ENCODE peak calls at places on chromosome 20, in ten cellular contexts. One of them, this sample, is unnamed.

GRCh38 chr20:35773154-35773751 is 1.4 kb downstream of the PHF20 start:
- DNase-seq in T-helper 17 cell: peak; percentile 23
- DNase-seq in cardiac fibroblast: peak; percentile 54
- DNase-seq in heart right ventricle: peak; percentile 29
- DNase-seq in glomerular endothelial cell: no peak
- DNase-seq in small intestine: peak; percentile 24
- DNase-seq in activated naive CD4-positive, alpha-beta T cell treated with anti-CD3 and anti-CD28 coated beads for 36 hours: peak; percentile 58
- DNase-seq in activated gamma-delta T cell treated with Interleukin-2 at 50 U/mL for 16 hours: peak; percentile 19
- DNase-seq in hepatocyte: peak; percentile 48
- DNase-seq in HTR-8/SVneo: no peak
- DNase-seq in this sample: no peak

GRCh38 chr20:46060301-46060881 is 29.4 kb downstream of the NCOA5 start:
- DNase-seq in heart right ventricle: no peak
- DNase-seq in cardiac fibroblast: peak; percentile 16
- DNase-seq in hepatocyte: no peak
- DNase-seq in T-helper 17 cell: no peak
- DNase-seq in glomerular endothelial cell: peak; percentile 34
- DNase-seq in HTR-8/SVneo: no peak
- DNase-seq in small intestine: no peak
- DNase-seq in activated naive CD4-positive, alpha-beta T cell treated with anti-CD3 and anti-CD28 coated beads for 36 hours: no peak
- DNase-seq in activated gamma-delta T cell treated with Interleukin-2 at 50 U/mL for 16 hours: no peak
- DNase-seq in this sample: no peak

GRCh38 chr20:62222266-62222850 is 2.3 kb upstream of the HRH3 start:
- DNase-seq in hepatocyte: no peak
- DNase-seq in activated gamma-delta T cell treated with Interleukin-2 at 50 U/mL for 16 hours: no peak
- DNase-seq in T-helper 17 cell: no peak
- DNase-seq in activated naive CD4-positive, alpha-beta T cell treated with anti-CD3 and anti-CD28 coated beads for 36 hours: no peak
- DNase-seq in cardiac fibroblast: no peak
- DNase-seq in heart right ventricle: no peak
- DNase-seq in glomerular endothelial cell: no peak
- DNase-seq in small intestine: no peak
- DNase-seq in HTR-8/SVneo: no peak
- DNase-seq in this sample: no peak

GRCh38 chr20:63759377-63759901 is 19.9 kb downstream of the SLC2A4RG start:
- DNase-seq in HTR-8/SVneo: no peak
- DNase-seq in activated naive CD4-positive, alpha-beta T cell treated with anti-CD3 and anti-CD28 coated beads for 36 hours: no peak
- DNase-seq in small intestine: no peak
- DNase-seq in hepatocyte: no peak
- DNase-seq in glomerular endothelial cell: no peak
- DNase-seq in activated gamma-delta T cell treated with Interleukin-2 at 50 U/mL for 16 hours: no peak
- DNase-seq in cardiac fibroblast: peak; percentile 37
- DNase-seq in T-helper 17 cell: no peak
- DNase-seq in heart right ventricle: no peak
- DNase-seq in this sample: no peak

GRCh38 chr20:33163856-33164762 is 3.9 kb upstream of the BPIFA2 start:
- DNase-seq in activated naive CD4-positive, alpha-beta T cell treated with anti-CD3 and anti-CD28 coated beads for 36 hours: no peak
- DNase-seq in HTR-8/SVneo: no peak
- DNase-seq in glomerular endothelial cell: no peak
- DNase-seq in small intestine: no peak
- DNase-seq in hepatocyte: no peak
- DNase-seq in T-helper 17 cell: no peak
- DNase-seq in cardiac fibroblast: no peak
- DNase-seq in heart right ventricle: no peak
- DNase-seq in activated gamma-delta T cell treated with Interleukin-2 at 50 U/mL for 16 hours: no peak
- DNase-seq in this sample: no peak

GRCh38 chr20:62066339-62066982 is 780 bp upstream of the TAF4 start:
- DNase-seq in small intestine: peak; percentile 69
- DNase-seq in hepatocyte: peak; percentile 76
- DNase-seq in activated naive CD4-positive, alpha-beta T cell treated with anti-CD3 and anti-CD28 coated beads for 36 hours: peak; percentile 65
- DNase-seq in cardiac fibroblast: peak; percentile 40
- DNase-seq in T-helper 17 cell: peak; percentile 24
- DNase-seq in activated gamma-delta T cell treated with Interleukin-2 at 50 U/mL for 16 hours: peak; percentile 34
- DNase-seq in HTR-8/SVneo: peak; percentile 81
- DNase-seq in heart right ventricle: peak; percentile 34
- DNase-seq in glomerular endothelial cell: peak; percentile 16
- DNase-seq in this sample: no peak

GRCh38 chr20:19435820-19436219 is 223.4 kb downstream of the SLC24A3 start:
- DNase-seq in activated naive CD4-positive, alpha-beta T cell treated with anti-CD3 and anti-CD28 coated beads for 36 hours: no peak
- DNase-seq in glomerular endothelial cell: no peak
- DNase-seq in T-helper 17 cell: no peak
- DNase-seq in small intestine: no peak
- DNase-seq in hepatocyte: no peak
- DNase-seq in HTR-8/SVneo: no peak
- DNase-seq in activated gamma-delta T cell treated with Interleukin-2 at 50 U/mL for 16 hours: no peak
- DNase-seq in cardiac fibroblast: no peak
- DNase-seq in heart right ventricle: no peak
- DNase-seq in this sample: no peak

GRCh38 chr20:51578145-51578459 is 35.6 kb upstream of the NFATC2 start:
- DNase-seq in hepatocyte: no peak
- DNase-seq in small intestine: no peak
- DNase-seq in cardiac fibroblast: no peak
- DNase-seq in activated gamma-delta T cell treated with Interleukin-2 at 50 U/mL for 16 hours: no peak
- DNase-seq in activated naive CD4-positive, alpha-beta T cell treated with anti-CD3 and anti-CD28 coated beads for 36 hours: no peak
- DNase-seq in glomerular endothelial cell: no peak
- DNase-seq in HTR-8/SVneo: no peak
- DNase-seq in heart right ventricle: no peak
- DNase-seq in T-helper 17 cell: no peak
- DNase-seq in this sample: no peak

GRCh38 chr20:34632870-34633452 is 43.9 kb downstream of the PIGU start:
- DNase-seq in hepatocyte: no peak
- DNase-seq in HTR-8/SVneo: no peak
- DNase-seq in activated naive CD4-positive, alpha-beta T cell treated with anti-CD3 and anti-CD28 coated beads for 36 hours: no peak
- DNase-seq in cardiac fibroblast: no peak
- DNase-seq in small intestine: peak; percentile 82
- DNase-seq in heart right ventricle: no peak
- DNase-seq in T-helper 17 cell: no peak
- DNase-seq in activated gamma-delta T cell treated with Interleukin-2 at 50 U/mL for 16 hours: no peak
- DNase-seq in glomerular endothelial cell: no peak
- DNase-seq in this sample: no peak

GRCh38 chr20:49821850-49822249 is 9.2 kb downstream of the SLC9A8 start:
- DNase-seq in glomerular endothelial cell: no peak
- DNase-seq in activated gamma-delta T cell treated with Interleukin-2 at 50 U/mL for 16 hours: no peak
- DNase-seq in cardiac fibroblast: peak; percentile 74
- DNase-seq in small intestine: no peak
- DNase-seq in T-helper 17 cell: no peak
- DNase-seq in activated naive CD4-positive, alpha-beta T cell treated with anti-CD3 and anti-CD28 coated beads for 36 hours: no peak
- DNase-seq in heart right ventricle: peak; percentile 24
- DNase-seq in HTR-8/SVneo: peak; percentile 57
- DNase-seq in hepatocyte: no peak
- DNase-seq in this sample: no peak

GRCh38 chr20:32737371-32738223 is 5.7 kb downstream of the COMMD7 start:
- DNase-seq in small intestine: peak; percentile 34
- DNase-seq in activated naive CD4-positive, alpha-beta T cell treated with anti-CD3 and anti-CD28 coated beads for 36 hours: peak; percentile 62
- DNase-seq in HTR-8/SVneo: no peak
- DNase-seq in heart right ventricle: no peak
- DNase-seq in glomerular endothelial cell: peak; percentile 23
- DNase-seq in activated gamma-delta T cell treated with Interleukin-2 at 50 U/mL for 16 hours: peak; percentile 19
- DNase-seq in hepatocyte: no peak
- DNase-seq in cardiac fibroblast: peak; percentile 87
- DNase-seq in T-helper 17 cell: peak; percentile 14
- DNase-seq in this sample: peak; percentile 51

GRCh38 chr20:48463096-48463710 is 364.6 kb downstream of the PREX1 start:
- DNase-seq in heart right ventricle: no peak
- DNase-seq in small intestine: no peak
- DNase-seq in cardiac fibroblast: no peak
- DNase-seq in activated gamma-delta T cell treated with Interleukin-2 at 50 U/mL for 16 hours: no peak
- DNase-seq in T-helper 17 cell: no peak
- DNase-seq in glomerular endothelial cell: no peak
- DNase-seq in activated naive CD4-positive, alpha-beta T cell treated with anti-CD3 and anti-CD28 coated beads for 36 hours: no peak
- DNase-seq in HTR-8/SVneo: no peak
- DNase-seq in hepatocyte: no peak
- DNase-seq in this sample: no peak

GRCh38 chr20:54140927-54141566 is 32.7 kb downstream of the CYP24A1 start:
- DNase-seq in small intestine: no peak
- DNase-seq in HTR-8/SVneo: peak; percentile 76
- DNase-seq in activated naive CD4-positive, alpha-beta T cell treated with anti-CD3 and anti-CD28 coated beads for 36 hours: no peak
- DNase-seq in glomerular endothelial cell: no peak
- DNase-seq in heart right ventricle: no peak
- DNase-seq in hepatocyte: no peak
- DNase-seq in cardiac fibroblast: peak; percentile 92
- DNase-seq in T-helper 17 cell: no peak
- DNase-seq in activated gamma-delta T cell treated with Interleukin-2 at 50 U/mL for 16 hours: no peak
- DNase-seq in this sample: no peak

GRCh38 chr20:49989234-49990065 is 6.7 kb downstream of the SNAI1 start:
- DNase-seq in heart right ventricle: peak; percentile 77
- DNase-seq in T-helper 17 cell: no peak
- DNase-seq in HTR-8/SVneo: no peak
- DNase-seq in hepatocyte: peak; percentile 68
- DNase-seq in glomerular endothelial cell: no peak
- DNase-seq in activated naive CD4-positive, alpha-beta T cell treated with anti-CD3 and anti-CD28 coated beads for 36 hours: no peak
- DNase-seq in cardiac fibroblast: peak; percentile 95
- DNase-seq in activated gamma-delta T cell treated with Interleukin-2 at 50 U/mL for 16 hours: no peak
- DNase-seq in small intestine: no peak
- DNase-seq in this sample: peak; percentile 88

GRCh38 chr20:17835941-17836861 is 132.4 kb downstream of the SNX5 start:
- DNase-seq in glomerular endothelial cell: no peak
- DNase-seq in hepatocyte: peak; percentile 73
- DNase-seq in small intestine: no peak
- DNase-seq in activated gamma-delta T cell treated with Interleukin-2 at 50 U/mL for 16 hours: no peak
- DNase-seq in activated naive CD4-positive, alpha-beta T cell treated with anti-CD3 and anti-CD28 coated beads for 36 hours: no peak
- DNase-seq in T-helper 17 cell: no peak
- DNase-seq in cardiac fibroblast: peak; percentile 93
- DNase-seq in heart right ventricle: peak; percentile 87
- DNase-seq in HTR-8/SVneo: no peak
- DNase-seq in this sample: no peak

GRCh38 chr20:44253528-44253927 is 6.4 kb downstream of the GDAP1L1 start:
- DNase-seq in small intestine: peak; percentile 3
- DNase-seq in cardiac fibroblast: no peak
- DNase-seq in glomerular endothelial cell: no peak
- DNase-seq in T-helper 17 cell: no peak
- DNase-seq in activated naive CD4-positive, alpha-beta T cell treated with anti-CD3 and anti-CD28 coated beads for 36 hours: no peak
- DNase-seq in hepatocyte: peak; percentile 10
- DNase-seq in heart right ventricle: no peak
- DNase-seq in activated gamma-delta T cell treated with Interleukin-2 at 50 U/mL for 16 hours: no peak
- DNase-seq in HTR-8/SVneo: no peak
- DNase-seq in this sample: no peak

GRCh38 chr20:9440891-9441290 is 73.5 kb upstream of the LAMP5 start:
- DNase-seq in T-helper 17 cell: no peak
- DNase-seq in activated naive CD4-positive, alpha-beta T cell treated with anti-CD3 and anti-CD28 coated beads for 36 hours: no peak
- DNase-seq in cardiac fibroblast: no peak
- DNase-seq in small intestine: no peak
- DNase-seq in hepatocyte: no peak
- DNase-seq in heart right ventricle: no peak
- DNase-seq in HTR-8/SVneo: no peak
- DNase-seq in glomerular endothelial cell: no peak
- DNase-seq in activated gamma-delta T cell treated with Interleukin-2 at 50 U/mL for 16 hours: no peak
- DNase-seq in this sample: no peak

GRCh38 chr20:24102749-24103148 is 114.2 kb upstream of the GGTLC1 start:
- DNase-seq in HTR-8/SVneo: no peak
- DNase-seq in small intestine: no peak
- DNase-seq in hepatocyte: no peak
- DNase-seq in T-helper 17 cell: no peak
- DNase-seq in glomerular endothelial cell: peak; percentile 44
- DNase-seq in activated gamma-delta T cell treated with Interleukin-2 at 50 U/mL for 16 hours: no peak
- DNase-seq in cardiac fibroblast: peak; percentile 68
- DNase-seq in activated naive CD4-positive, alpha-beta T cell treated with anti-CD3 and anti-CD28 coated beads for 36 hours: no peak
- DNase-seq in heart right ventricle: no peak
- DNase-seq in this sample: peak; percentile 33

GRCh38 chr20:5122861-5123260 is 3.1 kb upstream of the PCNA start:
- DNase-seq in T-helper 17 cell: no peak
- DNase-seq in glomerular endothelial cell: no peak
- DNase-seq in hepatocyte: no peak
- DNase-seq in activated gamma-delta T cell treated with Interleukin-2 at 50 U/mL for 16 hours: no peak
- DNase-seq in HTR-8/SVneo: no peak
- DNase-seq in cardiac fibroblast: no peak
- DNase-seq in activated naive CD4-positive, alpha-beta T cell treated with anti-CD3 and anti-CD28 coated beads for 36 hours: no peak
- DNase-seq in heart right ventricle: no peak
- DNase-seq in small intestine: no peak
- DNase-seq in this sample: no peak

GRCh38 chr20:43669332-43669731 is 2.4 kb downstream of the MYBL2 start:
- DNase-seq in glomerular endothelial cell: no peak
- DNase-seq in small intestine: peak; percentile 61
- DNase-seq in hepatocyte: no peak
- DNase-seq in T-helper 17 cell: no peak
- DNase-seq in activated naive CD4-positive, alpha-beta T cell treated with anti-CD3 and anti-CD28 coated beads for 36 hours: no peak
- DNase-seq in heart right ventricle: no peak
- DNase-seq in activated gamma-delta T cell treated with Interleukin-2 at 50 U/mL for 16 hours: no peak
- DNase-seq in HTR-8/SVneo: peak; percentile 78
- DNase-seq in cardiac fibroblast: peak; percentile 48
- DNase-seq in this sample: no peak

GRCh38 chr20:41116282-41116960 is 20.9 kb upstream of the PLCG1 start:
- DNase-seq in HTR-8/SVneo: no peak
- DNase-seq in small intestine: no peak
- DNase-seq in glomerular endothelial cell: no peak
- DNase-seq in T-helper 17 cell: no peak
- DNase-seq in activated gamma-delta T cell treated with Interleukin-2 at 50 U/mL for 16 hours: no peak
- DNase-seq in cardiac fibroblast: no peak
- DNase-seq in heart right ventricle: no peak
- DNase-seq in activated naive CD4-positive, alpha-beta T cell treated with anti-CD3 and anti-CD28 coated beads for 36 hours: no peak
- DNase-seq in hepatocyte: no peak
- DNase-seq in this sample: no peak

GRCh38 chr20:58714340-58714922 is 21.8 kb downstream of the NPEPL1 start:
- DNase-seq in hepatocyte: peak; percentile 2
- DNase-seq in activated naive CD4-positive, alpha-beta T cell treated with anti-CD3 and anti-CD28 coated beads for 36 hours: no peak
- DNase-seq in T-helper 17 cell: no peak
- DNase-seq in cardiac fibroblast: no peak
- DNase-seq in small intestine: no peak
- DNase-seq in glomerular endothelial cell: no peak
- DNase-seq in activated gamma-delta T cell treated with Interleukin-2 at 50 U/mL for 16 hours: no peak
- DNase-seq in heart right ventricle: no peak
- DNase-seq in HTR-8/SVneo: no peak
- DNase-seq in this sample: no peak

GRCh38 chr20:38477747-38478146 is 5.1 kb downstream of the RALGAPB start:
- DNase-seq in cardiac fibroblast: no peak
- DNase-seq in heart right ventricle: no peak
- DNase-seq in small intestine: no peak
- DNase-seq in T-helper 17 cell: no peak
- DNase-seq in glomerular endothelial cell: no peak
- DNase-seq in activated gamma-delta T cell treated with Interleukin-2 at 50 U/mL for 16 hours: no peak
- DNase-seq in HTR-8/SVneo: no peak
- DNase-seq in activated naive CD4-positive, alpha-beta T cell treated with anti-CD3 and anti-CD28 coated beads for 36 hours: no peak
- DNase-seq in hepatocyte: no peak
- DNase-seq in this sample: no peak

GRCh38 chr20:11232896-11233295 is 559.1 kb upstream of the JAG1 start:
- DNase-seq in HTR-8/SVneo: no peak
- DNase-seq in glomerular endothelial cell: no peak
- DNase-seq in hepatocyte: no peak
- DNase-seq in activated naive CD4-positive, alpha-beta T cell treated with anti-CD3 and anti-CD28 coated beads for 36 hours: no peak
- DNase-seq in heart right ventricle: no peak
- DNase-seq in activated gamma-delta T cell treated with Interleukin-2 at 50 U/mL for 16 hours: no peak
- DNase-seq in cardiac fibroblast: no peak
- DNase-seq in T-helper 17 cell: no peak
- DNase-seq in small intestine: no peak
- DNase-seq in this sample: no peak

GRCh38 chr20:58268936-58269619 is 40.4 kb upstream of the RAB22A start:
- DNase-seq in small intestine: no peak
- DNase-seq in glomerular endothelial cell: no peak
- DNase-seq in activated naive CD4-positive, alpha-beta T cell treated with anti-CD3 and anti-CD28 coated beads for 36 hours: peak; percentile 37
- DNase-seq in activated gamma-delta T cell treated with Interleukin-2 at 50 U/mL for 16 hours: no peak
- DNase-seq in hepatocyte: no peak
- DNase-seq in HTR-8/SVneo: no peak
- DNase-seq in T-helper 17 cell: no peak
- DNase-seq in cardiac fibroblast: no peak
- DNase-seq in heart right ventricle: no peak
- DNase-seq in this sample: no peak

GRCh38 chr20:58402305-58402704 is 13.3 kb downstream of the VAPB start:
- DNase-seq in cardiac fibroblast: no peak
- DNase-seq in glomerular endothelial cell: no peak
- DNase-seq in HTR-8/SVneo: no peak
- DNase-seq in activated gamma-delta T cell treated with Interleukin-2 at 50 U/mL for 16 hours: no peak
- DNase-seq in heart right ventricle: no peak
- DNase-seq in small intestine: no peak
- DNase-seq in T-helper 17 cell: no peak
- DNase-seq in hepatocyte: no peak
- DNase-seq in activated naive CD4-positive, alpha-beta T cell treated with anti-CD3 and anti-CD28 coated beads for 36 hours: peak; percentile 23
- DNase-seq in this sample: no peak

GRCh38 chr20:47380481-47380880 is 24.0 kb upstream of the ZMYND8 start:
- DNase-seq in small intestine: peak; percentile 33
- DNase-seq in heart right ventricle: no peak
- DNase-seq in glomerular endothelial cell: no peak
- DNase-seq in activated naive CD4-positive, alpha-beta T cell treated with anti-CD3 and anti-CD28 coated beads for 36 hours: no peak
- DNase-seq in activated gamma-delta T cell treated with Interleukin-2 at 50 U/mL for 16 hours: no peak
- DNase-seq in cardiac fibroblast: peak; percentile 34
- DNase-seq in HTR-8/SVneo: no peak
- DNase-seq in T-helper 17 cell: no peak
- DNase-seq in hepatocyte: no peak
- DNase-seq in this sample: no peak

GRCh38 chr20:25318471-25319240 is 70.8 kb downstream of the PYGB start:
- DNase-seq in activated gamma-delta T cell treated with Interleukin-2 at 50 U/mL for 16 hours: no peak
- DNase-seq in T-helper 17 cell: no peak
- DNase-seq in HTR-8/SVneo: no peak
- DNase-seq in heart right ventricle: no peak
- DNase-seq in hepatocyte: no peak
- DNase-seq in cardiac fibroblast: no peak
- DNase-seq in small intestine: no peak
- DNase-seq in activated naive CD4-positive, alpha-beta T cell treated with anti-CD3 and anti-CD28 coated beads for 36 hours: no peak
- DNase-seq in glomerular endothelial cell: no peak
- DNase-seq in this sample: no peak